ENCODE peak calls at places on chromosomes 3 and 15, in five cellular contexts. N is NCI-H460; X is SW480; L is naive thymus-derived CD8-positive, alpha-beta T cell; W is neural crest cell. B is an unnamed sample.

GRCh38 chr3:61680617-61681016 is 119.2 kb downstream of the PTPRG start:
- DNase-seq in N (no peak), X (no peak), L (no peak), W (no peak), B (no peak)

GRCh38 chr3:41434781-41435180 is 235.5 kb downstream of the CTNNB1 start:
- DNase-seq in N (no peak), X (no peak), L (no peak), W (no peak), B (no peak)

GRCh38 chr3:122961146-122961545 is 66.4 kb downstream of the SEMA5B start:
- DNase-seq in N (no peak), X (no peak), L (no peak), W (no peak), B (no peak)

GRCh38 chr3:308597-309321 is 112.2 kb downstream of the CHL1 start:
- DNase-seq in N (no peak), X (no peak), L (no peak), W (no peak), B (no peak)

GRCh38 chr3:46918202-46918601 is 40.7 kb downstream of the PTH1R start:
- DNase-seq in N (no peak), X (no peak), L (no peak), W (no peak), B (no peak)

GRCh38 chr3:189898559-189899153 is 222.0 kb downstream of the P3H2 start:
- DNase-seq in N (no peak), X (no peak), L (no peak), W (no peak), B (no peak)

GRCh38 chr3:89372456-89372855 is 265.0 kb downstream of the EPHA3 start:
- DNase-seq in N (no peak), X (no peak), L (no peak), W (no peak), B (no peak)

GRCh38 chr3:42936157-42936981 is 30.4 kb downstream of the ZNF662 start:
- DNase-seq in N (no peak), X (no peak), L (no peak), W (no peak), B (no peak)

GRCh38 chr15:95897651-95898050 is 432.8 kb upstream of the NR2F2 start:
- DNase-seq in N (no peak), X (no peak), L (no peak), W (no peak), B (no peak)

GRCh38 chr3:117540583-117540982 is 831.0 kb downstream of the TUSC7 start:
- DNase-seq in N (no peak), X (no peak), L (no peak), W (no peak), B (no peak)

GRCh38 chr3:13379191-13379830 is 40.8 kb downstream of the NUP210 start:
- DNase-seq in N (no peak), X (no peak), L (no peak), W (no peak), B (no peak)

GRCh38 chr3:79419222-79419621 is 348.6 kb downstream of the ROBO1 start:
- DNase-seq in N (no peak), X (no peak), L (no peak), W (no peak), B (no peak)

GRCh38 chr3:53519047-53519717 is 24.8 kb downstream of the CACNA1D start:
- DNase-seq in N (no peak), X (no peak), L (no peak), W (no peak), B (no peak)

GRCh38 chr15:99651023-99651807 is 82.0 kb downstream of the LYSMD4 start:
- DNase-seq in N (no peak), X (no peak), L (no peak), W (no peak), B (no peak)

GRCh38 chr15:55741592-55742497 is 1.1 kb downstream of the PRTG start:
- DNase-seq in N (no peak), X (no peak), L (no peak), W (no peak), B (no peak)

GRCh38 chr3:57151021-57151449 is 14.1 kb downstream of the IL17RD start:
- DNase-seq in N (no peak), X (no peak), L (no peak), W (no peak), B (no peak)

GRCh38 chr3:25863560-25863959 is 73.7 kb downstream of the OXSM start:
- DNase-seq in N (no peak), X (no peak), L (no peak), W (no peak), B (no peak)

GRCh38 chr3:10393514-10393913 is 72.6 kb upstream of the SEC13 start:
- DNase-seq in N (no peak), X (no peak), L (no peak), W (no peak), B (no peak)

GRCh38 chr15:39543651-39544050 is 37.2 kb upstream of the THBS1 start:
- DNase-seq in N (no peak), X (no peak), L (no peak), W (no peak), B (no peak)

GRCh38 chr15:51726302-51727073 is 11.0 kb downstream of the LYSMD2 start:
- DNase-seq in N (peak), X (peak), L (no peak), W (no peak), B (no peak)

GRCh38 chr15:69666921-69667811 is 214.5 kb downstream of the RPLP1 start:
- DNase-seq in N (no peak), X (peak), L (no peak), W (no peak), B (no peak)

GRCh38 chr15:70132148-70132547 is 34.4 kb upstream of the TLE3 start:
- DNase-seq in N (no peak), X (no peak), L (no peak), W (no peak), B (no peak)

GRCh38 chr15:100215843-100216169 is 126.0 kb downstream of the ADAMTS17 start:
- DNase-seq in N (no peak), X (no peak), L (no peak), W (no peak), B (no peak)

GRCh38 chr3:74443102-74443501 is 171.4 kb downstream of the CNTN3 start:
- DNase-seq in N (no peak), X (no peak), L (no peak), W (no peak), B (no peak)

GRCh38 chr3:49371946-49372345 is 13.8 kb upstream of the GPX1 start:
- DNase-seq in N (no peak), X (no peak), L (no peak), W (no peak), B (no peak)

GRCh38 chr15:70579766-70580165 is 183.6 kb downstream of the UACA start:
- DNase-seq in N (no peak), X (no peak), L (no peak), W (no peak), B (no peak)

GRCh38 chr15:83714888-83715287 is 61.0 kb downstream of the ADAMTSL3 start:
- DNase-seq in N (no peak), X (no peak), L (no peak), W (no peak), B (no peak)

GRCh38 chr15:33200444-33200843 is 5.9 kb upstream of the FMN1 start:
- DNase-seq in N (no peak), X (peak), L (no peak), W (no peak), B (no peak)

B was measured in T-helper 22 cell.